ENCODE peak calls at places on chromosome 13, in ten cellular contexts. B, P, W, V, I, N, R, D, G and T are unnamed samples.
A peak's percentile ranks its signal among the peaks of the same experiment; 100 is the strongest.

GRCh38 chr13:47417485-47417884 is 520.6 kb upstream of the HTR2A start:
- DNase-seq in B (no peak), G (no peak), P (no peak), D (no peak), V (no peak), R (no peak), N (no peak), W (no peak), I (no peak), T (no peak)

GRCh38 chr13:91196958-91197357 is 150.5 kb upstream of the MIR17HG start:
- DNase-seq in P (no peak), B (no peak), W (no peak), V (no peak), I (no peak), D (no peak), N (no peak), G (no peak), R (no peak), T (no peak)

GRCh38 chr13:39052944-39053343 is 14.7 kb downstream of the NHLRC3 start:
- DNase-seq in P (no peak), W (no peak), G (no peak), N (no peak), R (no peak), D (no peak), V (no peak), I (no peak), B (no peak), T (no peak)

GRCh38 chr13:42276683-42277082 is 4.7 kb downstream of the AKAP11 start:
- DNase-seq in I (no peak), W (no peak), R (no peak), B (no peak), N (no peak), P (no peak), D (no peak), V (no peak), G (no peak), T (no peak)

GRCh38 chr13:81781471-81781870 is 1440.5 kb upstream of the SPRY2 start:
- DNase-seq in R (no peak), P (no peak), B (no peak), G (no peak), N (no peak), W (no peak), V (no peak), D (no peak), I (no peak), T (no peak)

GRCh38 chr13:76809369-76809768 is 76.8 kb downstream of the KCTD12 start:
- DNase-seq in G (no peak), P (no peak), R (no peak), D (no peak), B (no peak), V (no peak), I (no peak), W (no peak), N (no peak), T (no peak)

GRCh38 chr13:48078251-48078656 is 16.6 kb downstream of the MED4 start:
- DNase-seq in P (no peak), W (no peak), N (no peak), I (no peak), B (peak; percentile 18), V (no peak), D (no peak), G (no peak), R (no peak), T (no peak)

GRCh38 chr13:75263741-75264407 is 218.1 kb downstream of the TBC1D4 start:
- DNase-seq in P (no peak), D (no peak), W (no peak), B (no peak), G (no peak), I (no peak), V (no peak), N (peak; percentile 56), R (no peak), T (peak; percentile 66)

GRCh38 chr13:112690242-112690943 is 555 bp downstream of the ATP11A start:
- DNase-seq in P (peak; percentile 82), R (peak; percentile 60), G (peak; percentile 41), B (peak; percentile 54), D (no peak), W (peak; percentile 62), V (no peak), I (peak; percentile 17), N (peak; percentile 12), T (no peak)

GRCh38 chr13:101875717-101876393 is 423.4 kb downstream of the ITGBL1 start:
- DNase-seq in D (no peak), I (no peak), W (no peak), B (no peak), N (no peak), V (no peak), R (peak; percentile 98), P (peak; percentile 72), G (no peak), T (peak; percentile 5)

GRCh38 chr13:33940898-33941297 is 122.9 kb downstream of the RFC3 start:
- DNase-seq in V (no peak), N (no peak), G (no peak), D (peak; percentile 41), B (peak; percentile 30), W (no peak), I (no peak), P (no peak), R (no peak), T (no peak)

GRCh38 chr13:76991432-76991795 is 467 bp upstream of the CLN5 start:
- DNase-seq in G (no peak), W (no peak), P (no peak), R (no peak), I (peak; percentile 59), D (no peak), V (peak; percentile 65), B (no peak), N (no peak), T (no peak)

GRCh38 chr13:79681069-79681468 is 200.1 kb downstream of the NDFIP2 start:
- DNase-seq in V (no peak), W (no peak), R (no peak), P (no peak), I (no peak), D (no peak), G (no peak), B (no peak), N (no peak), T (no peak)

GRCh38 chr13:97116754-97117153 is 105.4 kb upstream of the MBNL2 start:
- DNase-seq in B (peak; percentile 40), D (no peak), P (peak; percentile 75), W (no peak), V (no peak), R (no peak), N (no peak), G (no peak), I (no peak), T (no peak)

GRCh38 chr13:44197791-44198770 is 175.5 kb upstream of the SERP2 start:
- DNase-seq in R (no peak), N (no peak), D (no peak), B (no peak), V (no peak), P (no peak), I (peak; percentile 28), W (no peak), G (no peak), T (no peak)

GRCh38 chr13:40433577-40433976 is 232.9 kb downstream of the FOXO1 start:
- DNase-seq in D (no peak), B (no peak), I (peak; percentile 11), R (no peak), V (no peak), N (no peak), W (no peak), P (no peak), G (no peak), T (no peak)

GRCh38 chr13:71017607-71018006 is 849.4 kb downstream of the DACH1 start:
- DNase-seq in R (no peak), W (no peak), N (no peak), P (no peak), I (no peak), V (no peak), G (no peak), B (no peak), D (no peak), T (no peak)

GRCh38 chr13:81745391-81745790 is 1404.5 kb upstream of the SPRY2 start:
- DNase-seq in R (peak; percentile 21), I (no peak), W (no peak), V (no peak), B (no peak), G (no peak), N (no peak), D (no peak), P (no peak), T (no peak)

GRCh38 chr13:106714271-106714670 is 146.3 kb upstream of the ARGLU1 start:
- DNase-seq in B (no peak), V (no peak), I (no peak), W (no peak), R (no peak), N (no peak), P (no peak), G (no peak), D (no peak), T (no peak)

GRCh38 chr13:100650321-100650720 is 24.3 kb downstream of the TMTC4 start:
- DNase-seq in W (no peak), B (no peak), I (no peak), P (no peak), N (no peak), G (no peak), R (peak; percentile 97), V (no peak), D (no peak), T (no peak)

GRCh38 chr13:41708648-41709175 is 251.4 kb downstream of the RGCC start:
- DNase-seq in B (no peak), P (no peak), G (no peak), D (no peak), N (no peak), W (peak; percentile 25), R (no peak), V (no peak), I (no peak), T (no peak)

GRCh38 chr13:27131202-27131623 is 40.4 kb downstream of the USP12 start:
- DNase-seq in D (peak; percentile 76), I (peak; percentile 62), P (no peak), G (no peak), R (no peak), W (no peak), N (no peak), V (peak; percentile 48), B (no peak), T (no peak)

GRCh38 chr13:30690282-30691188 is 44.8 kb upstream of the ALOX5AP start:
- DNase-seq in W (peak; percentile 64), P (no peak), R (no peak), B (no peak), D (peak; percentile 61), V (no peak), N (peak; percentile 87), I (no peak), G (no peak), T (peak; percentile 85)

GRCh38 chr13:66811445-66811844 is 418.7 kb downstream of the PCDH9 start:
- DNase-seq in B (no peak), R (no peak), D (no peak), V (no peak), P (no peak), W (no peak), I (no peak), N (no peak), G (no peak), T (no peak)

GRCh38 chr13:106161186-106161585 is 374.3 kb downstream of the EFNB2 start:
- DNase-seq in R (no peak), N (no peak), V (no peak), P (no peak), W (no peak), D (no peak), G (no peak), I (no peak), B (no peak), T (no peak)

GRCh38 chr13:77479326-77479725 is 56.2 kb upstream of the SCEL start:
- DNase-seq in V (no peak), W (no peak), I (no peak), P (no peak), R (no peak), N (no peak), D (no peak), B (no peak), G (no peak), T (no peak)

GRCh38 chr13:50519866-50520265 is 323.6 kb downstream of the DLEU7 start:
- DNase-seq in G (no peak), V (no peak), P (no peak), B (no peak), W (no peak), I (no peak), D (no peak), R (no peak), N (no peak), T (no peak)

GRCh38 chr13:63625869-63626268 is 2210.2 kb upstream of the PCDH20 start:
- DNase-seq in B (no peak), R (no peak), W (no peak), P (no peak), V (no peak), G (no peak), I (no peak), D (no peak), N (no peak), T (no peak)